ENCODE peak calls at places on chromosomes 2 and 18, in six cellular contexts. One of them, this sample, is unnamed.

GRCh38 chr2:26317377-26318105 is 28.4 kb upstream of the SELENOI start:
- DNase-seq in stimulated activated naive CD8-positive, alpha-beta T cell treated with anti-CD3 and anti-CD28 coated beads, Interleukin-15, Interleukin-2, amounts not matched to agents 100 U/mL and 50 U/mL, for 24 hours: no peak
- DNase-seq in activated T-helper 1 cell treated with anti-CD3 and anti-CD28 coated beads, Interleukin-2, amount 50 U/mL, for 16 hours: no peak
- DNase-seq in GM23338: no peak
- DNase-seq in NCI-H82: no peak
- DNase-seq in 8988T: no peak
- DNase-seq in this sample: no peak

GRCh38 chr2:204479557-204479956 is 65.7 kb upstream of the PARD3B start:
- DNase-seq in stimulated activated naive CD8-positive, alpha-beta T cell treated with anti-CD3 and anti-CD28 coated beads, Interleukin-15, Interleukin-2, amounts not matched to agents 100 U/mL and 50 U/mL, for 24 hours: peak; percentile 5
- DNase-seq in activated T-helper 1 cell treated with anti-CD3 and anti-CD28 coated beads, Interleukin-2, amount 50 U/mL, for 16 hours: no peak
- DNase-seq in GM23338: no peak
- DNase-seq in NCI-H82: no peak
- DNase-seq in 8988T: no peak
- DNase-seq in this sample: no peak

GRCh38 chr18:40841473-40841872 is 1113.6 kb upstream of the PIK3C3 start:
- DNase-seq in stimulated activated naive CD8-positive, alpha-beta T cell treated with anti-CD3 and anti-CD28 coated beads, Interleukin-15, Interleukin-2, amounts not matched to agents 100 U/mL and 50 U/mL, for 24 hours: no peak
- DNase-seq in activated T-helper 1 cell treated with anti-CD3 and anti-CD28 coated beads, Interleukin-2, amount 50 U/mL, for 16 hours: no peak
- DNase-seq in GM23338: no peak
- DNase-seq in NCI-H82: no peak
- DNase-seq in 8988T: no peak
- DNase-seq in this sample: no peak

GRCh38 chr2:119106301-119106897 is 52.2 kb downstream of the C1QL2 start:
- DNase-seq in stimulated activated naive CD8-positive, alpha-beta T cell treated with anti-CD3 and anti-CD28 coated beads, Interleukin-15, Interleukin-2, amounts not matched to agents 100 U/mL and 50 U/mL, for 24 hours: peak; percentile 57
- DNase-seq in activated T-helper 1 cell treated with anti-CD3 and anti-CD28 coated beads, Interleukin-2, amount 50 U/mL, for 16 hours: no peak
- DNase-seq in GM23338: peak; percentile 83
- DNase-seq in NCI-H82: no peak
- DNase-seq in 8988T: no peak
- DNase-seq in this sample: no peak

GRCh38 chr2:180442860-180443644 is 436.0 kb upstream of the CWC22 start:
- DNase-seq in stimulated activated naive CD8-positive, alpha-beta T cell treated with anti-CD3 and anti-CD28 coated beads, Interleukin-15, Interleukin-2, amounts not matched to agents 100 U/mL and 50 U/mL, for 24 hours: no peak
- DNase-seq in activated T-helper 1 cell treated with anti-CD3 and anti-CD28 coated beads, Interleukin-2, amount 50 U/mL, for 16 hours: no peak
- DNase-seq in GM23338: no peak
- DNase-seq in NCI-H82: peak; percentile 61
- DNase-seq in 8988T: no peak
- DNase-seq in this sample: no peak

GRCh38 chr18:34965511-34965910 is 75.7 kb upstream of the MAPRE2 start:
- DNase-seq in stimulated activated naive CD8-positive, alpha-beta T cell treated with anti-CD3 and anti-CD28 coated beads, Interleukin-15, Interleukin-2, amounts not matched to agents 100 U/mL and 50 U/mL, for 24 hours: no peak
- DNase-seq in activated T-helper 1 cell treated with anti-CD3 and anti-CD28 coated beads, Interleukin-2, amount 50 U/mL, for 16 hours: no peak
- DNase-seq in GM23338: no peak
- DNase-seq in NCI-H82: no peak
- DNase-seq in 8988T: no peak
- DNase-seq in this sample: no peak

GRCh38 chr2:233063269-233063975 is 3.3 kb downstream of the INPP5D start:
- DNase-seq in stimulated activated naive CD8-positive, alpha-beta T cell treated with anti-CD3 and anti-CD28 coated beads, Interleukin-15, Interleukin-2, amounts not matched to agents 100 U/mL and 50 U/mL, for 24 hours: peak; percentile 34
- DNase-seq in activated T-helper 1 cell treated with anti-CD3 and anti-CD28 coated beads, Interleukin-2, amount 50 U/mL, for 16 hours: no peak
- DNase-seq in GM23338: peak; percentile 78
- DNase-seq in NCI-H82: no peak
- DNase-seq in 8988T: no peak
- DNase-seq in this sample: peak; percentile 68

GRCh38 chr18:6565336-6566081 is 150.8 kb upstream of the L3MBTL4 start:
- DNase-seq in stimulated activated naive CD8-positive, alpha-beta T cell treated with anti-CD3 and anti-CD28 coated beads, Interleukin-15, Interleukin-2, amounts not matched to agents 100 U/mL and 50 U/mL, for 24 hours: no peak
- DNase-seq in activated T-helper 1 cell treated with anti-CD3 and anti-CD28 coated beads, Interleukin-2, amount 50 U/mL, for 16 hours: no peak
- DNase-seq in GM23338: no peak
- DNase-seq in NCI-H82: no peak
- DNase-seq in 8988T: no peak
- DNase-seq in this sample: no peak

GRCh38 chr2:100959225-100959880 is 42.7 kb upstream of the RPL31 start:
- DNase-seq in stimulated activated naive CD8-positive, alpha-beta T cell treated with anti-CD3 and anti-CD28 coated beads, Interleukin-15, Interleukin-2, amounts not matched to agents 100 U/mL and 50 U/mL, for 24 hours: no peak
- DNase-seq in activated T-helper 1 cell treated with anti-CD3 and anti-CD28 coated beads, Interleukin-2, amount 50 U/mL, for 16 hours: no peak
- DNase-seq in GM23338: no peak
- DNase-seq in NCI-H82: no peak
- DNase-seq in 8988T: no peak
- DNase-seq in this sample: no peak

GRCh38 chr2:165699931-165700330 is 94.1 kb downstream of the GALNT3 start:
- DNase-seq in stimulated activated naive CD8-positive, alpha-beta T cell treated with anti-CD3 and anti-CD28 coated beads, Interleukin-15, Interleukin-2, amounts not matched to agents 100 U/mL and 50 U/mL, for 24 hours: no peak
- DNase-seq in activated T-helper 1 cell treated with anti-CD3 and anti-CD28 coated beads, Interleukin-2, amount 50 U/mL, for 16 hours: no peak
- DNase-seq in GM23338: no peak
- DNase-seq in NCI-H82: peak; percentile 16
- DNase-seq in 8988T: no peak
- DNase-seq in this sample: no peak

GRCh38 chr2:170973492-170974303 is 44.6 kb downstream of the GORASP2 start:
- DNase-seq in stimulated activated naive CD8-positive, alpha-beta T cell treated with anti-CD3 and anti-CD28 coated beads, Interleukin-15, Interleukin-2, amounts not matched to agents 100 U/mL and 50 U/mL, for 24 hours: peak; percentile 92
- DNase-seq in activated T-helper 1 cell treated with anti-CD3 and anti-CD28 coated beads, Interleukin-2, amount 50 U/mL, for 16 hours: peak; percentile 82
- DNase-seq in GM23338: peak; percentile 88
- DNase-seq in NCI-H82: peak; percentile 92
- DNase-seq in 8988T: peak; percentile 91
- DNase-seq in this sample: peak; percentile 94

GRCh38 chr18:11260963-11261441 is 111.6 kb upstream of the PIEZO2 start:
- DNase-seq in stimulated activated naive CD8-positive, alpha-beta T cell treated with anti-CD3 and anti-CD28 coated beads, Interleukin-15, Interleukin-2, amounts not matched to agents 100 U/mL and 50 U/mL, for 24 hours: no peak
- DNase-seq in activated T-helper 1 cell treated with anti-CD3 and anti-CD28 coated beads, Interleukin-2, amount 50 U/mL, for 16 hours: no peak
- DNase-seq in GM23338: peak; percentile 57
- DNase-seq in NCI-H82: peak; percentile 71
- DNase-seq in 8988T: no peak
- DNase-seq in this sample: no peak

GRCh38 chr2:199431748-199432213 is 26.0 kb downstream of the SATB2 start:
- DNase-seq in stimulated activated naive CD8-positive, alpha-beta T cell treated with anti-CD3 and anti-CD28 coated beads, Interleukin-15, Interleukin-2, amounts not matched to agents 100 U/mL and 50 U/mL, for 24 hours: no peak
- DNase-seq in activated T-helper 1 cell treated with anti-CD3 and anti-CD28 coated beads, Interleukin-2, amount 50 U/mL, for 16 hours: no peak
- DNase-seq in GM23338: peak; percentile 73
- DNase-seq in NCI-H82: no peak
- DNase-seq in 8988T: peak; percentile 18
- DNase-seq in this sample: no peak

GRCh38 chr2:238120463-238121298 is 17.8 kb upstream of the KLHL30 start:
- DNase-seq in stimulated activated naive CD8-positive, alpha-beta T cell treated with anti-CD3 and anti-CD28 coated beads, Interleukin-15, Interleukin-2, amounts not matched to agents 100 U/mL and 50 U/mL, for 24 hours: no peak
- DNase-seq in activated T-helper 1 cell treated with anti-CD3 and anti-CD28 coated beads, Interleukin-2, amount 50 U/mL, for 16 hours: no peak
- DNase-seq in GM23338: peak; percentile 71
- DNase-seq in NCI-H82: peak; percentile 52
- DNase-seq in 8988T: no peak
- DNase-seq in this sample: no peak

GRCh38 chr2:158973511-158973956 is 5.1 kb downstream of the TANC1 start:
- DNase-seq in stimulated activated naive CD8-positive, alpha-beta T cell treated with anti-CD3 and anti-CD28 coated beads, Interleukin-15, Interleukin-2, amounts not matched to agents 100 U/mL and 50 U/mL, for 24 hours: no peak
- DNase-seq in activated T-helper 1 cell treated with anti-CD3 and anti-CD28 coated beads, Interleukin-2, amount 50 U/mL, for 16 hours: no peak
- DNase-seq in GM23338: no peak
- DNase-seq in NCI-H82: no peak
- DNase-seq in 8988T: no peak
- DNase-seq in this sample: no peak

GRCh38 chr2:151306621-151307020 is 17.2 kb upstream of the NMI start:
- DNase-seq in stimulated activated naive CD8-positive, alpha-beta T cell treated with anti-CD3 and anti-CD28 coated beads, Interleukin-15, Interleukin-2, amounts not matched to agents 100 U/mL and 50 U/mL, for 24 hours: no peak
- DNase-seq in activated T-helper 1 cell treated with anti-CD3 and anti-CD28 coated beads, Interleukin-2, amount 50 U/mL, for 16 hours: no peak
- DNase-seq in GM23338: no peak
- DNase-seq in NCI-H82: no peak
- DNase-seq in 8988T: no peak
- DNase-seq in this sample: no peak

GRCh38 chr2:193584001-193584400 is 1389.3 kb upstream of the TMEFF2 start:
- DNase-seq in stimulated activated naive CD8-positive, alpha-beta T cell treated with anti-CD3 and anti-CD28 coated beads, Interleukin-15, Interleukin-2, amounts not matched to agents 100 U/mL and 50 U/mL, for 24 hours: no peak
- DNase-seq in activated T-helper 1 cell treated with anti-CD3 and anti-CD28 coated beads, Interleukin-2, amount 50 U/mL, for 16 hours: no peak
- DNase-seq in GM23338: peak; percentile 79
- DNase-seq in NCI-H82: peak; percentile 77
- DNase-seq in 8988T: no peak
- DNase-seq in this sample: no peak

GRCh38 chr2:200736646-200737274 is 75.0 kb upstream of the BZW1 start:
- DNase-seq in stimulated activated naive CD8-positive, alpha-beta T cell treated with anti-CD3 and anti-CD28 coated beads, Interleukin-15, Interleukin-2, amounts not matched to agents 100 U/mL and 50 U/mL, for 24 hours: no peak
- DNase-seq in activated T-helper 1 cell treated with anti-CD3 and anti-CD28 coated beads, Interleukin-2, amount 50 U/mL, for 16 hours: no peak
- DNase-seq in GM23338: peak; percentile 74
- DNase-seq in NCI-H82: peak; percentile 12
- DNase-seq in 8988T: no peak
- DNase-seq in this sample: no peak

GRCh38 chr2:25066455-25066854 is 24.6 kb downstream of the EFR3B start:
- DNase-seq in stimulated activated naive CD8-positive, alpha-beta T cell treated with anti-CD3 and anti-CD28 coated beads, Interleukin-15, Interleukin-2, amounts not matched to agents 100 U/mL and 50 U/mL, for 24 hours: no peak
- DNase-seq in activated T-helper 1 cell treated with anti-CD3 and anti-CD28 coated beads, Interleukin-2, amount 50 U/mL, for 16 hours: no peak
- DNase-seq in GM23338: no peak
- DNase-seq in NCI-H82: no peak
- DNase-seq in 8988T: no peak
- DNase-seq in this sample: no peak

GRCh38 chr2:190088917-190089316 is 26.4 kb upstream of the MSTN start:
- DNase-seq in stimulated activated naive CD8-positive, alpha-beta T cell treated with anti-CD3 and anti-CD28 coated beads, Interleukin-15, Interleukin-2, amounts not matched to agents 100 U/mL and 50 U/mL, for 24 hours: peak; percentile 48
- DNase-seq in activated T-helper 1 cell treated with anti-CD3 and anti-CD28 coated beads, Interleukin-2, amount 50 U/mL, for 16 hours: no peak
- DNase-seq in GM23338: peak; percentile 83
- DNase-seq in NCI-H82: peak; percentile 89
- DNase-seq in 8988T: no peak
- DNase-seq in this sample: no peak

GRCh38 chr2:98893871-98894270 is 42.2 kb downstream of the CRACDL start:
- DNase-seq in stimulated activated naive CD8-positive, alpha-beta T cell treated with anti-CD3 and anti-CD28 coated beads, Interleukin-15, Interleukin-2, amounts not matched to agents 100 U/mL and 50 U/mL, for 24 hours: no peak
- DNase-seq in activated T-helper 1 cell treated with anti-CD3 and anti-CD28 coated beads, Interleukin-2, amount 50 U/mL, for 16 hours: no peak
- DNase-seq in GM23338: no peak
- DNase-seq in NCI-H82: no peak
- DNase-seq in 8988T: no peak
- DNase-seq in this sample: no peak

GRCh38 chr2:77228379-77228778 is 293.8 kb downstream of the LRRTM4 start:
- DNase-seq in stimulated activated naive CD8-positive, alpha-beta T cell treated with anti-CD3 and anti-CD28 coated beads, Interleukin-15, Interleukin-2, amounts not matched to agents 100 U/mL and 50 U/mL, for 24 hours: no peak
- DNase-seq in activated T-helper 1 cell treated with anti-CD3 and anti-CD28 coated beads, Interleukin-2, amount 50 U/mL, for 16 hours: no peak
- DNase-seq in GM23338: no peak
- DNase-seq in NCI-H82: peak; percentile 61
- DNase-seq in 8988T: no peak
- DNase-seq in this sample: no peak

GRCh38 chr18:54260376-54261072 is 8.8 kb upstream of the POLI start:
- DNase-seq in stimulated activated naive CD8-positive, alpha-beta T cell treated with anti-CD3 and anti-CD28 coated beads, Interleukin-15, Interleukin-2, amounts not matched to agents 100 U/mL and 50 U/mL, for 24 hours: no peak
- DNase-seq in activated T-helper 1 cell treated with anti-CD3 and anti-CD28 coated beads, Interleukin-2, amount 50 U/mL, for 16 hours: no peak
- DNase-seq in GM23338: no peak
- DNase-seq in NCI-H82: no peak
- DNase-seq in 8988T: no peak
- DNase-seq in this sample: no peak

GRCh38 chr18:44031063-44031462 is 649.6 kb upstream of the SETBP1 start:
- DNase-seq in stimulated activated naive CD8-positive, alpha-beta T cell treated with anti-CD3 and anti-CD28 coated beads, Interleukin-15, Interleukin-2, amounts not matched to agents 100 U/mL and 50 U/mL, for 24 hours: no peak
- DNase-seq in activated T-helper 1 cell treated with anti-CD3 and anti-CD28 coated beads, Interleukin-2, amount 50 U/mL, for 16 hours: no peak
- DNase-seq in GM23338: no peak
- DNase-seq in NCI-H82: no peak
- DNase-seq in 8988T: no peak
- DNase-seq in this sample: no peak

GRCh38 chr2:134549104-134549503 is 169.7 kb downstream of the TMEM163 start:
- DNase-seq in stimulated activated naive CD8-positive, alpha-beta T cell treated with anti-CD3 and anti-CD28 coated beads, Interleukin-15, Interleukin-2, amounts not matched to agents 100 U/mL and 50 U/mL, for 24 hours: no peak
- DNase-seq in activated T-helper 1 cell treated with anti-CD3 and anti-CD28 coated beads, Interleukin-2, amount 50 U/mL, for 16 hours: no peak
- DNase-seq in GM23338: no peak
- DNase-seq in NCI-H82: no peak
- DNase-seq in 8988T: no peak
- DNase-seq in this sample: no peak

GRCh38 chr2:204010611-204011560 is 74.3 kb downstream of the ICOS start:
- DNase-seq in stimulated activated naive CD8-positive, alpha-beta T cell treated with anti-CD3 and anti-CD28 coated beads, Interleukin-15, Interleukin-2, amounts not matched to agents 100 U/mL and 50 U/mL, for 24 hours: no peak
- DNase-seq in activated T-helper 1 cell treated with anti-CD3 and anti-CD28 coated beads, Interleukin-2, amount 50 U/mL, for 16 hours: no peak
- DNase-seq in GM23338: no peak
- DNase-seq in NCI-H82: peak; percentile 5
- DNase-seq in 8988T: no peak
- DNase-seq in this sample: no peak

GRCh38 chr18:71707985-71708500 is 836.1 kb downstream of the CBLN2 start:
- DNase-seq in stimulated activated naive CD8-positive, alpha-beta T cell treated with anti-CD3 and anti-CD28 coated beads, Interleukin-15, Interleukin-2, amounts not matched to agents 100 U/mL and 50 U/mL, for 24 hours: no peak
- DNase-seq in activated T-helper 1 cell treated with anti-CD3 and anti-CD28 coated beads, Interleukin-2, amount 50 U/mL, for 16 hours: no peak
- DNase-seq in GM23338: no peak
- DNase-seq in NCI-H82: no peak
- DNase-seq in 8988T: no peak
- DNase-seq in this sample: no peak

GRCh38 chr2:20531633-20532262 is 84.9 kb downstream of the RHOB start:
- DNase-seq in stimulated activated naive CD8-positive, alpha-beta T cell treated with anti-CD3 and anti-CD28 coated beads, Interleukin-15, Interleukin-2, amounts not matched to agents 100 U/mL and 50 U/mL, for 24 hours: no peak
- DNase-seq in activated T-helper 1 cell treated with anti-CD3 and anti-CD28 coated beads, Interleukin-2, amount 50 U/mL, for 16 hours: no peak
- DNase-seq in GM23338: no peak
- DNase-seq in NCI-H82: no peak
- DNase-seq in 8988T: no peak
- DNase-seq in this sample: no peak

GRCh38 chr2:217741381-217741955 is 261.3 kb downstream of the TNS1 start:
- DNase-seq in stimulated activated naive CD8-positive, alpha-beta T cell treated with anti-CD3 and anti-CD28 coated beads, Interleukin-15, Interleukin-2, amounts not matched to agents 100 U/mL and 50 U/mL, for 24 hours: no peak
- DNase-seq in activated T-helper 1 cell treated with anti-CD3 and anti-CD28 coated beads, Interleukin-2, amount 50 U/mL, for 16 hours: no peak
- DNase-seq in GM23338: no peak
- DNase-seq in NCI-H82: no peak
- DNase-seq in 8988T: no peak
- DNase-seq in this sample: no peak

GRCh38 chr2:127015106-127015910 is 91.6 kb downstream of the BIN1 start:
- DNase-seq in stimulated activated naive CD8-positive, alpha-beta T cell treated with anti-CD3 and anti-CD28 coated beads, Interleukin-15, Interleukin-2, amounts not matched to agents 100 U/mL and 50 U/mL, for 24 hours: no peak
- DNase-seq in activated T-helper 1 cell treated with anti-CD3 and anti-CD28 coated beads, Interleukin-2, amount 50 U/mL, for 16 hours: no peak
- DNase-seq in GM23338: no peak
- DNase-seq in NCI-H82: no peak
- DNase-seq in 8988T: no peak
- DNase-seq in this sample: no peak

GRCh38 chr18:44942073-44942472 is 261.4 kb downstream of the SETBP1 start:
- DNase-seq in stimulated activated naive CD8-positive, alpha-beta T cell treated with anti-CD3 and anti-CD28 coated beads, Interleukin-15, Interleukin-2, amounts not matched to agents 100 U/mL and 50 U/mL, for 24 hours: no peak
- DNase-seq in activated T-helper 1 cell treated with anti-CD3 and anti-CD28 coated beads, Interleukin-2, amount 50 U/mL, for 16 hours: no peak
- DNase-seq in GM23338: no peak
- DNase-seq in NCI-H82: no peak
- DNase-seq in 8988T: no peak
- DNase-seq in this sample: no peak

GRCh38 chr2:9390991-9391390 is 32.3 kb downstream of the ITGB1BP1 start:
- DNase-seq in stimulated activated naive CD8-positive, alpha-beta T cell treated with anti-CD3 and anti-CD28 coated beads, Interleukin-15, Interleukin-2, amounts not matched to agents 100 U/mL and 50 U/mL, for 24 hours: no peak
- DNase-seq in activated T-helper 1 cell treated with anti-CD3 and anti-CD28 coated beads, Interleukin-2, amount 50 U/mL, for 16 hours: no peak
- DNase-seq in GM23338: no peak
- DNase-seq in NCI-H82: no peak
- DNase-seq in 8988T: no peak
- DNase-seq in this sample: no peak

This sample was measured in GM12892.